ENCODE peak calls at places on chromosomes 2 and 18, in four cellular contexts. One of them, this sample, is unnamed.

GRCh38 chr2:189412330-189412953 is 28.8 kb upstream of the WDR75 start:
- DNase-seq in ovary: no peak
- DNase-seq in HCT116: peak; percentile 24
- DNase-seq in tibial nerve: no peak
- DNase-seq in this sample: no peak

GRCh38 chr18:9741821-9742541 is 33.9 kb downstream of the RAB31 start:
- DNase-seq in ovary: no peak
- DNase-seq in HCT116: no peak
- DNase-seq in tibial nerve: no peak
- DNase-seq in this sample: no peak

GRCh38 chr2:39778233-39778632 is 825 bp downstream of the THUMPD2 start:
- DNase-seq in ovary: no peak
- DNase-seq in HCT116: no peak
- DNase-seq in tibial nerve: no peak
- DNase-seq in this sample: no peak

GRCh38 chr2:78439122-78439521 is 586.4 kb upstream of the REG3G start:
- DNase-seq in ovary: no peak
- DNase-seq in HCT116: no peak
- DNase-seq in tibial nerve: no peak
- DNase-seq in this sample: no peak

GRCh38 chr18:10482985-10483949 is 28.8 kb downstream of the APCDD1 start:
- DNase-seq in ovary: peak; percentile 88
- DNase-seq in HCT116: no peak
- DNase-seq in tibial nerve: peak; percentile 41
- DNase-seq in this sample: no peak

GRCh38 chr2:97968228-97968627 is 27.5 kb downstream of the TMEM131 start:
- DNase-seq in ovary: no peak
- DNase-seq in HCT116: no peak
- DNase-seq in tibial nerve: no peak
- DNase-seq in this sample: no peak

GRCh38 chr18:23182606-23183005 is 47.3 kb downstream of the CABLES1 start:
- DNase-seq in ovary: no peak
- DNase-seq in HCT116: no peak
- DNase-seq in tibial nerve: no peak
- DNase-seq in this sample: no peak

GRCh38 chr2:220310326-220310936 is 683.0 kb downstream of the SLC4A3 start:
- DNase-seq in ovary: no peak
- DNase-seq in HCT116: no peak
- DNase-seq in tibial nerve: no peak
- DNase-seq in this sample: no peak

GRCh38 chr2:71703981-71704545 is 250.7 kb downstream of the DYSF start:
- DNase-seq in ovary: no peak
- DNase-seq in HCT116: no peak
- DNase-seq in tibial nerve: no peak
- DNase-seq in this sample: no peak

GRCh38 chr2:11054783-11055751 is 100.2 kb upstream of the SLC66A3 start:
- DNase-seq in ovary: no peak
- DNase-seq in HCT116: no peak
- DNase-seq in tibial nerve: no peak
- DNase-seq in this sample: no peak

GRCh38 chr2:70743677-70744076 is 24.3 kb downstream of the ADD2 start:
- DNase-seq in ovary: no peak
- DNase-seq in HCT116: no peak
- DNase-seq in tibial nerve: no peak
- DNase-seq in this sample: no peak

GRCh38 chr18:75378674-75379315 is 48.7 kb downstream of the SMIM21 start:
- DNase-seq in ovary: no peak
- DNase-seq in HCT116: no peak
- DNase-seq in tibial nerve: no peak
- DNase-seq in this sample: no peak

GRCh38 chr2:160616149-160616548 is 122.5 kb upstream of the RBMS1 start:
- DNase-seq in ovary: no peak
- DNase-seq in HCT116: no peak
- DNase-seq in tibial nerve: no peak
- DNase-seq in this sample: no peak

GRCh38 chr2:196927318-196928225 is 1.1 kb upstream of the PGAP1 start:
- DNase-seq in ovary: no peak
- DNase-seq in HCT116: no peak
- DNase-seq in tibial nerve: no peak
- DNase-seq in this sample: no peak

GRCh38 chr2:46967990-46968647 is 52.5 kb upstream of the MCFD2 start:
- DNase-seq in ovary: peak; percentile 78
- DNase-seq in HCT116: peak; percentile 82
- DNase-seq in tibial nerve: peak; percentile 53
- DNase-seq in this sample: peak; percentile 90

GRCh38 chr2:97979894-97980293 is 15.9 kb downstream of the TMEM131 start:
- DNase-seq in ovary: no peak
- DNase-seq in HCT116: no peak
- DNase-seq in tibial nerve: no peak
- DNase-seq in this sample: no peak

GRCh38 chr2:238523158-238524110 is 96.7 kb downstream of the ASB1 start:
- DNase-seq in ovary: peak; percentile 82
- DNase-seq in HCT116: no peak
- DNase-seq in tibial nerve: peak; percentile 59
- DNase-seq in this sample: peak; percentile 80

GRCh38 chr2:13135369-13135768 is 418.6 kb downstream of the TRIB2 start:
- DNase-seq in ovary: no peak
- DNase-seq in HCT116: no peak
- DNase-seq in tibial nerve: no peak
- DNase-seq in this sample: no peak

GRCh38 chr18:48543228-48543627 is 4.4 kb downstream of the CTIF start:
- DNase-seq in ovary: no peak
- DNase-seq in HCT116: no peak
- DNase-seq in tibial nerve: no peak
- DNase-seq in this sample: no peak

GRCh38 chr2:153105829-153106578 is 372.6 kb downstream of the RPRM start:
- DNase-seq in ovary: no peak
- DNase-seq in HCT116: no peak
- DNase-seq in tibial nerve: no peak
- DNase-seq in this sample: no peak

GRCh38 chr18:74654637-74655036 is 57.0 kb downstream of the ZNF407 start:
- DNase-seq in ovary: no peak
- DNase-seq in HCT116: no peak
- DNase-seq in tibial nerve: no peak
- DNase-seq in this sample: no peak

GRCh38 chr2:108534577-108535379 is 508 bp downstream of the LIMS1 start:
- DNase-seq in ovary: no peak
- DNase-seq in HCT116: no peak
- DNase-seq in tibial nerve: no peak
- DNase-seq in this sample: no peak

GRCh38 chr18:6798896-6799295 is 69.4 kb downstream of the ARHGAP28 start:
- DNase-seq in ovary: no peak
- DNase-seq in HCT116: no peak
- DNase-seq in tibial nerve: no peak
- DNase-seq in this sample: no peak

GRCh38 chr18:2916184-2916583 is 69.4 kb downstream of the EMILIN2 start:
- DNase-seq in ovary: no peak
- DNase-seq in HCT116: no peak
- DNase-seq in tibial nerve: no peak
- DNase-seq in this sample: peak; percentile 9

GRCh38 chr2:225895126-225895525 is 495.6 kb downstream of the NYAP2 start:
- DNase-seq in ovary: no peak
- DNase-seq in HCT116: no peak
- DNase-seq in tibial nerve: no peak
- DNase-seq in this sample: no peak

GRCh38 chr2:159211447-159212396 is 74.8 kb downstream of the WDSUB1 start:
- DNase-seq in ovary: no peak
- DNase-seq in HCT116: no peak
- DNase-seq in tibial nerve: no peak
- DNase-seq in this sample: peak; percentile 63

GRCh38 chr2:65612654-65613053 is 180.3 kb upstream of the SPRED2 start:
- DNase-seq in ovary: no peak
- DNase-seq in HCT116: no peak
- DNase-seq in tibial nerve: no peak
- DNase-seq in this sample: no peak

GRCh38 chr18:24185805-24186204 is 46.9 kb downstream of the CABYR start:
- DNase-seq in ovary: no peak
- DNase-seq in HCT116: no peak
- DNase-seq in tibial nerve: no peak
- DNase-seq in this sample: no peak

GRCh38 chr2:200396726-200397348 is 90.3 kb downstream of the SPATS2L start:
- DNase-seq in ovary: no peak
- DNase-seq in HCT116: no peak
- DNase-seq in tibial nerve: no peak
- DNase-seq in this sample: no peak

GRCh38 chr2:10400568-10400977 is 47.6 kb downstream of the ODC1 start:
- DNase-seq in ovary: no peak
- DNase-seq in HCT116: no peak
- DNase-seq in tibial nerve: peak; percentile 28
- DNase-seq in this sample: no peak

GRCh38 chr2:38380397-38381130 is 3.5 kb upstream of the ATL2 start:
- DNase-seq in ovary: no peak
- DNase-seq in HCT116: no peak
- DNase-seq in tibial nerve: no peak
- DNase-seq in this sample: no peak

GRCh38 chr2:191691016-191691725 is 13.2 kb downstream of the NABP1 start:
- DNase-seq in ovary: no peak
- DNase-seq in HCT116: peak; percentile 61
- DNase-seq in tibial nerve: no peak
- DNase-seq in this sample: no peak

GRCh38 chr18:24270937-24271380 is 126.7 kb downstream of the OSBPL1A start:
- DNase-seq in ovary: no peak
- DNase-seq in HCT116: no peak
- DNase-seq in tibial nerve: no peak
- DNase-seq in this sample: no peak

GRCh38 chr2:223725494-223725893 is 111.9 kb downstream of the AP1S3 start:
- DNase-seq in ovary: peak; percentile 83
- DNase-seq in HCT116: peak; percentile 92
- DNase-seq in tibial nerve: peak; percentile 28
- DNase-seq in this sample: peak; percentile 88

GRCh38 chr2:175964195-175964594 is 37.9 kb downstream of the LNPK start:
- DNase-seq in ovary: no peak
- DNase-seq in HCT116: peak; percentile 8
- DNase-seq in tibial nerve: no peak
- DNase-seq in this sample: no peak

GRCh38 chr2:130836501-130837174 is at the start of gene ARHGEF4:
- DNase-seq in ovary: no peak
- DNase-seq in HCT116: peak; percentile 50
- DNase-seq in tibial nerve: no peak
- DNase-seq in this sample: no peak

GRCh38 chr18:58535340-58536186 is 93.3 kb downstream of the ALPK2 start:
- DNase-seq in ovary: no peak
- DNase-seq in HCT116: no peak
- DNase-seq in tibial nerve: no peak
- DNase-seq in this sample: no peak

GRCh38 chr2:74917702-74918619 is 40.5 kb upstream of the POLE4 start:
- DNase-seq in ovary: no peak
- DNase-seq in HCT116: no peak
- DNase-seq in tibial nerve: no peak
- DNase-seq in this sample: no peak

GRCh38 chr2:74922592-74923227 is 35.7 kb upstream of the POLE4 start:
- DNase-seq in ovary: no peak
- DNase-seq in HCT116: no peak
- DNase-seq in tibial nerve: no peak
- DNase-seq in this sample: no peak

GRCh38 chr2:74924463-74925265 is 33.8 kb upstream of the POLE4 start:
- DNase-seq in ovary: no peak
- DNase-seq in HCT116: no peak
- DNase-seq in tibial nerve: no peak
- DNase-seq in this sample: no peak

GRCh38 chr2:74919827-74920226 is 38.6 kb upstream of the POLE4 start:
- DNase-seq in ovary: peak; percentile 72
- DNase-seq in HCT116: peak; percentile 38
- DNase-seq in tibial nerve: peak; percentile 42
- DNase-seq in this sample: peak; percentile 88

DNA sequence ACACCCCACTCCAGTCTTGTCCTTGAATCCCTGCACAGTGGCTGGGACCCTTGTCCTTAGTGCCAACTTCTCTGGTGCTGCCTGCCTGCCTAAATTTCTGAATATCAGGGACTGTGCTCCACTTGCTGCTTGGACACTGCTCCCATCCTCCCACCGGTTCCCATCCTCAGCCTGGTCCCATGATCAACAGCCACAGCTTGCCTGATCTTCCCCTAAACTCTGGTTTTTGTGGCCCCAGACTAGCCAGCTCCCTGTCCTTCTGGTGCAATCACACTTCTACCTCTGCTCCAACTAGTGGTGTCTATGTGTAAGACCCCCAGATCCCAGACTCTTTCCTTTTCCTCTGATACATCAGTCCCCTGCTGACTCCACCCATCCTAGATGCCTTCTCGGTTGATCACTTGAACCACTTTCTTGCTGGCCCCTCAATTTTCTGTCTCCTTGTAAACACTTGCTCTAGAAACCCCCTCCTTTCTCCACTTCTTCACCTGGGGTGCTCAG is 37.2 kb upstream of the POLE4 start:
- DNase-seq in ovary: no peak
- DNase-seq in HCT116: no peak
- DNase-seq in tibial nerve: no peak
- DNase-seq in this sample: no peak
- TF ChIP-seq CTCF in ovary: no peak
- TF ChIP-seq CTCF in HCT116: no peak
- TF ChIP-seq CTCF in tibial nerve: no peak
- TF ChIP-seq CTCF in this sample: no peak

DNA sequence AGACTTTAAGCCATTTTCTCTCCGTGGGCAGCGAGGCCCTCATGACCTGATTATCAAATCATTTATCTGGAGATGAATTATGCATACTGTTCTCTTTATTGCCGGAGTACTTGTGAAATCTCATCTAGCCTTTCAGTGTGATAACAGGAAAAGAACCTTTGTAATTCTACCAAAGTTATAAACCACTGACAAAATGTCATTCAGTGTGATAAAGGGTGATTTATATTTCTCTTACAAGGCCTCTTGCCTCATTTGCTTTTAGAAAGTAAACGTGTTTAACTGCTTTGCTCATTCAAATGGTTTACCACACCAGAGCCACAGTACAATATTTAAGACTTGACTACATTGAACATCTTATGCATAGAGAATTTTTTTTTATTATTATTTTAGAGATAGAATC is 13.8 kb downstream of the MTCL1 start:
- DNase-seq in ovary: no peak
- DNase-seq in HCT116: no peak
- DNase-seq in tibial nerve: no peak
- DNase-seq in this sample: no peak
- H3K4me3 ChIP-seq in ovary: no peak overlapping the region
- H3K4me3 ChIP-seq in HCT116: no peak overlapping the region
- H3K4me3 ChIP-seq in tibial nerve: no peak overlapping the region
- H3K4me3 ChIP-seq in this sample: no peak overlapping the region

GRCh38 chr2:164335128-164335527 is 286.2 kb downstream of the GRB14 start:
- DNase-seq in ovary: no peak
- DNase-seq in HCT116: no peak
- DNase-seq in tibial nerve: no peak
- DNase-seq in this sample: no peak
- TF ChIP-seq POLR2A in ovary: no peak
- TF ChIP-seq POLR2A in HCT116: no peak
- TF ChIP-seq POLR2A in tibial nerve: no peak
- TF ChIP-seq POLR2A in this sample: no peak

GRCh38 chr2:240989451-240990265 is 8.8 kb upstream of the SNED1 start:
- DNase-seq in ovary: no peak
- DNase-seq in HCT116: peak; percentile 48
- DNase-seq in tibial nerve: peak; percentile 16
- DNase-seq in this sample: peak; percentile 86
- TF ChIP-seq CTCF in ovary: no peak
- TF ChIP-seq CTCF in HCT116: peak; percentile 80
- TF ChIP-seq CTCF in tibial nerve: peak; percentile 24
- TF ChIP-seq CTCF in this sample: no peak

This sample was measured in lower leg skin.